ENCODE peak calls at places on chromosome 10, in seven cellular contexts. R is K562, Z is HepG2, C is HCT116, J is SK-N-SH, B is H1, X is GM12878. T is an unnamed sample.

GRCh38 chr10:109037978-109038377 is 885.3 kb downstream of the XPNPEP1 start:
- DNase-seq in R (no peak), Z (no peak), C (no peak), J (no peak), B (no peak), X (no peak), T (no peak)

GRCh38 chr10:48981310-48981907 is 41.8 kb upstream of the LRRC18 start:
- DNase-seq in R (peak; percentile 92), Z (peak; percentile 24), C (peak; percentile 42), J (peak; percentile 85), B (peak; percentile 88), X (no peak), T (peak; percentile 71)

GRCh38 chr10:121057291-121057690 is 206.1 kb downstream of the WDR11 start:
- DNase-seq in R (no peak), Z (no peak), C (no peak), J (no peak), B (no peak), X (no peak), T (no peak)

GRCh38 chr10:119502214-119502613 is 40.3 kb downstream of the RGS10 start:
- DNase-seq in R (no peak), Z (no peak), C (no peak), J (no peak), B (no peak), X (no peak), T (no peak)

GRCh38 chr10:45457487-45457886 is 83.5 kb downstream of the ALOX5 start:
- DNase-seq in R (no peak), Z (no peak), C (no peak), J (no peak), B (no peak), X (no peak), T (no peak)

GRCh38 chr10:76301950-76302349 is 870.5 kb downstream of the LRMDA start:
- DNase-seq in R (no peak), Z (peak; percentile 18), C (no peak), J (no peak), B (no peak), X (no peak), T (peak; percentile 58)

GRCh38 chr10:47418966-47419365 is 34.9 kb upstream of the ZNF488 start:
- DNase-seq in R (no peak), Z (no peak), C (no peak), J (no peak), B (no peak), X (no peak), T (no peak)

GRCh38 chr10:60048146-60048545 is 141.8 kb upstream of the CCDC6 start:
- DNase-seq in R (no peak), Z (peak; percentile 39), C (peak; percentile 18), J (peak; percentile 6), B (no peak), X (no peak), T (peak; percentile 9)

DNA sequence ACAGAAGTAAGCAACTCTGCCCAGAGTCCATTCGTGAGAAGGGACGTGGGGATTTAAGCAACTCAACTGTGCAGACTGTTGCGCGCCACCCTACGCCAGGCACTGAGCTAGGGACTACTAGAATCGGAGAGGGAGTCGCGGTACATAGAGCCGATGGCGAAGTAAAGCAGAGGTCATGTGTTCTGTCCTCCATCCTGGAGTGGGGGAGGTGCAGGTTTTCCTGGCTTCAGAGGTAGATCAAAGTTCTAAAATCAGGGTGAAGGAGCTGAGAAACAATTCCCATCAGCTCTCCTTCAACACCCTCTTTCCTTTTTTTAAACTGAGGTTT is 23.2 kb downstream of the SLC35G1 start:
- DNase-seq in R (no peak), Z (no peak), C (no peak), J (no peak), B (no peak), X (no peak), T (no peak)
- TF ChIP-seq JUND in R (no peak), Z (no peak), C (no peak), J (no peak), B (no peak), X (no peak), T (no peak)

GRCh38 chr10:74634995-74635536 is 191.3 kb upstream of the KAT6B start:
- DNase-seq in R (no peak), Z (no peak), C (no peak), J (no peak), B (no peak), X (no peak), T (no peak)
- TF ChIP-seq JUND in R (no peak), Z (no peak), C (no peak), J (no peak), B (no peak), X (no peak), T (no peak)

DNA sequence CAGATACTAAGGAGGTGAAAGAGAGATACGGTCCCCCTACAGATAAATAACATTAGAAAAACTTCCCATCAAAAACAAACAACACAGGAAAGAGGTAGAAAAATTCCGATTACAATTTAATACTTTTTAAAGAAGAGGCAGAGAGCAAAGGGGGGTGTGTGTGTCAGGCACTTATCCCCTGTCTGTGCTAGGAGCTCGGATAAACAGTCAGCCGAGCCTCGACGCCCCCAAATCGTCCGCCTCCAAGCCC is 3.6 kb downstream of the PAX2 start:
- DNase-seq in R (no peak), Z (no peak), C (no peak), J (no peak), B (no peak), X (no peak), T (no peak)
- TF ChIP-seq JUND in R (no peak), Z (no peak), C (no peak), J (no peak), B (no peak), X (no peak), T (no peak)

DNA sequence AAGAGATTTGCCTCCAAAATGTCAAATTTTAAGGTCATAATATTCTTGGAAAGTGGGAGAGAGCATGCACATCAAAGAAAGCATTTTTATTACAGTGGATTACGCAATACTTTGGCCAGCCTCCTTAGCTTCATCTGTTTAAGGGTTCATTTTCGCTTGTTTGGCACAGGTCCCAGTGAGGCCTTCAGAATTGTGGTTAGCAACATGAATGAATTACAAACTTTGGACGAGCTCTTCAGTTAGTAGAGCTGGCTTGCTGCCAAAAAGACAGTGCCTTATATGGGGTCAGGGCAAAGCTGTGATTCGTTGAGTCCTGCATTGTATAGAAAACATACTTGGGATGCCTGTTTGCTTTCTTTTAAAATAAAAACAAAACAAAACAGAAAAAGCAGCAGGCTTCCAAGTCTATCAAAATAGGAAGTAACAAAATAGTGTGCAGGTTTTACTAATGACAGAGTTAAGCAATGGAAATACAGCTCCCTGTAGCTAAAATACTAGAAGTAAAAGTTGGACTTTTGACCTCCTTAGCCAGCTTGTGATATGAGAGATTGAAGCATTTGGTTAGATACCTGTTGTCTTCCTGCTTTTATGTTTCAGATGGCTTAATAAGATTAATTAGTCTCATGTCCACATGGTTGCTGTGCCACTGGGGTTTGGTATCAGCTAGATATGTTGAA is 190.8 kb downstream of the MLLT10 start:
- DNase-seq in R (peak; percentile 63), Z (peak; percentile 98), C (peak; percentile 93), J (peak; percentile 61), B (no peak), X (peak; percentile 59), T (peak; percentile 82)
- TF ChIP-seq JUND in R (no peak), Z (no peak), C (peak; percentile 47), J (peak; percentile 41), B (no peak), X (no peak), T (no peak)

GRCh38 chr10:371515-371914 is 236.3 kb downstream of the ZMYND11 start:
- DNase-seq in R (no peak), Z (no peak), C (no peak), J (no peak), B (no peak), X (no peak), T (no peak)

GRCh38 chr10:369441-370221 is 234.4 kb downstream of the ZMYND11 start:
- DNase-seq in R (no peak), Z (no peak), C (no peak), J (peak; percentile 87), B (no peak), X (no peak), T (peak; percentile 65)

GRCh38 chr10:366186-366585 is 230.9 kb downstream of the ZMYND11 start:
- DNase-seq in R (no peak), Z (no peak), C (no peak), J (no peak), B (no peak), X (no peak), T (no peak)

GRCh38 chr10:370222-370825 is 235.1 kb downstream of the ZMYND11 start:
- DNase-seq in R (no peak), Z (no peak), C (no peak), J (peak; percentile 45), B (no peak), X (no peak), T (peak; percentile 48)

GRCh38 chr10:368579-369255 is 233.5 kb downstream of the ZMYND11 start:
- DNase-seq in R (no peak), Z (no peak), C (no peak), J (peak; percentile 41), B (no peak), X (no peak), T (no peak)
- TF ChIP-seq JUND in R (no peak), Z (no peak), C (no peak), J (no peak), B (no peak), X (no peak), T (no peak)

DNA sequence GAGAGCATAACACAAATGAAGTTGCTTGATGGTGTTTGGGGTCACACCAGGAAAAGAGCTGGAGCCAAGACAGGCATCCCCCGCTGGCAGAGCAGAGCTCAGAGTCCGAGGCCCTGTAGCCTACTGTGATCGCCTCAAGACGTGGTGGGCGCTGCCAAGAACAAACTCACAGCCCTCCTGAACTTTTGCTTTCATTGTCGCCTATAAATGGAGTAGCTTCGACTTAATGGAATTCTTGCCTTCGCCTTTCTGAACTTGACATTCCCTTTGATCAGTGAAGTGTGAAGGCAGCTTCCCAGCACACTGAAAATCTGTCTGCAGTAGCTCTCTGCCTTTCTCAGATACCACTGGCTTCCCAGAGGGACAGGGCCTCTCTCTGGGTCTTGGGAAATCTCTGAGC is 21.3 kb downstream of the CPXM2 start:
- DNase-seq in R (no peak), Z (no peak), C (no peak), J (no peak), B (peak; percentile 38), X (no peak), T (no peak)
- TF ChIP-seq JUND in R (no peak), Z (no peak), C (no peak), J (no peak), B (no peak), X (no peak), T (no peak)

DNA sequence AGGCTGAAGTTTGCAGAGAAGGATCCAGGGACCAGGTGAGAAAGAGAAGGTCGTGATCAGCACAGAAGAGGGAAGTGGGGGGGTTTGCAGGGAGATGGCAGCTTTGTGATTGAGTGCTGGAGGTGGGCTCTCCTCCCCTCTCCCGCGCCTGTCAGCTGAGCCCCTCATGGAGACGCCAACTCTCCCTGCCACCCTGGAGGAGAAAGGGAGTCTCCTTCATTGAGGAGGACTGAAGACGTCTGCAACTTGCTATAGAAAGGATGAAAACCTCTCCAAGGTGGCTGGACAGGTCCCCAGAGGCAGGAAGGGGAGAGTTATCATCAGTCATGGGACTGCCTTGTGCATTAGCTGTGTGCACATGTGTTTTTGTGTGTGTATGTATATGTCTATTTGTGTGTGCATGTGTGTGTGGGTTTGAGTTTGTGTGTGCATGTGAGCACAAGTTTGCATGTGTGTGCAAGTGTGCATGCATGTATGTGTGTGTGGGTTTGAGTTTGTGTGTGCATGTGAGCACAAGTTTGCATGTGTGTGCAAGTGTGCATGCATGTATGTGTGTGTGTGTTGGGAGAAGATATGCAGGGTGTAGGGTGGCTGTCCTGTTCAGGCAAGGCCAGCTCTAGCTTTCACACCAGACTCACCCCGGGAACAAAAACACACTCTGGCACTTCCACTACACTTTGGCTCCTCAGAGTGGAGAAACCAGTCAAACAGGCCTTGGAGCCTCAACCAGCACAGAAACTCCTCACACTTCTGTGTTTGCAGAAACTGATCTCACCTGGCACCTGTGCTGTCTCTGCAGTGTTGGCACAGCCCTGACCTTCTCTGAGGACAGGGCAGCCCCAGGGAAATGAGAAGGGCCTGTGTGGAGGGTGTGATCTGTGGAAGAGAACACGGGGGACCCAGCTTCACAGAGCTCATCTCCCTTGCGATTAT is 3.8 kb upstream of the CALML5 start:
- DNase-seq in R (no peak), Z (no peak), C (no peak), J (no peak), B (no peak), X (no peak), T (peak; percentile 99)
- TF ChIP-seq JUND in R (no peak), Z (no peak), C (no peak), J (no peak), B (no peak), X (no peak), T (no peak)

T was measured in T47D.